ENCODE peak calls at places on chromosomes 6 and 20, in seven cellular contexts. P is iris pigment epithelial cell, Q is neuronal stem cell, B is NCI-H2171 treated with DMSO at 0.1 percent for 48 hours, K is tibial nerve, C is mucosa of gallbladder, M is GM18507. S is an unnamed sample.

GRCh38 chr6:122798099-122798641 is 9.1 kb downstream of the SMPDL3A start:
- DNase-seq in P (peak; percentile 85), Q (no peak), B (no peak), K (no peak), C (peak; percentile 85), M (no peak), S (no peak)

GRCh38 chr6:121510568-121511177 is 75.2 kb downstream of the GJA1 start:
- DNase-seq in P (peak; percentile 41), Q (no peak), B (peak; percentile 3), K (no peak), C (no peak), M (no peak), S (no peak)

GRCh38 chr6:132411296-132411695 is 10.0 kb upstream of the MOXD1 start:
- DNase-seq in P (no peak), Q (no peak), B (no peak), K (no peak), C (no peak), M (no peak), S (no peak)

GRCh38 chr6:25418463-25419052 is 139.4 kb downstream of the CARMIL1 start:
- DNase-seq in P (peak; percentile 7), Q (no peak), B (peak; percentile 79), K (no peak), C (no peak), M (no peak), S (no peak)

GRCh38 chr6:62285612-62286469 is at the start of gene KHDRBS2:
- DNase-seq in P (peak; percentile 17), Q (peak; percentile 85), B (peak; percentile 46), K (peak; percentile 56), C (peak; percentile 93), M (peak; percentile 64), S (peak; percentile 92)

GRCh38 chr6:11921017-11921438 is 91.1 kb upstream of the HIVEP1 start:
- DNase-seq in P (peak; percentile 92), Q (no peak), B (no peak), K (no peak), C (peak; percentile 48), M (no peak), S (no peak)

GRCh38 chr20:50715694-50716093 is 15.7 kb upstream of the PARD6B start:
- DNase-seq in P (no peak), Q (no peak), B (no peak), K (no peak), C (no peak), M (no peak), S (no peak)

GRCh38 chr6:47169785-47170685 is 127.9 kb upstream of the ADGRF1 start:
- DNase-seq in P (peak; percentile 92), Q (no peak), B (no peak), K (no peak), C (no peak), M (no peak), S (no peak)

GRCh38 chr6:168307695-168308021 is 11.9 kb downstream of the DACT2 start:
- DNase-seq in P (no peak), Q (no peak), B (no peak), K (no peak), C (no peak), M (no peak), S (no peak)

S was measured in nephron progenitor cell.